ENCODE peak calls at places on chromosomes 2 and 18, in six cellular contexts. J, V, T, A, B and F are unnamed samples.

GRCh38 chr2:11862049-11862448 is 115.6 kb downstream of the LPIN1 start:
- DNase-seq in T (no peak), B (no peak), V (no peak), J (no peak), A (no peak), F (peak)

GRCh38 chr18:59907172-59907571 is 7.4 kb downstream of the PMAIP1 start:
- DNase-seq in T (no peak), J (no peak), V (no peak), B (no peak), A (no peak), F (no peak)

GRCh38 chr2:234044157-234044556 is 6.3 kb upstream of the SPP2 start:
- DNase-seq in A (no peak), J (no peak), T (no peak), B (no peak), V (no peak), F (no peak)

GRCh38 chr18:39198376-39198775 is 1632.8 kb upstream of the CELF4 start:
- DNase-seq in J (no peak), A (no peak), V (no peak), B (no peak), T (no peak), F (no peak)

GRCh38 chr2:36770542-36771287 is 74.2 kb downstream of the VIT start:
- DNase-seq in A (no peak), T (no peak), J (no peak), V (peak), B (peak), F (no peak)

GRCh38 chr2:13056259-13056843 is 339.6 kb downstream of the TRIB2 start:
- DNase-seq in B (peak), A (no peak), J (no peak), V (no peak), T (no peak), F (no peak)

GRCh38 chr2:144217853-144218633 is 301.9 kb downstream of the ZEB2 start:
- DNase-seq in T (no peak), V (no peak), B (no peak), A (no peak), J (no peak), F (no peak)

GRCh38 chr2:54416166-54416798 is 39.8 kb upstream of the SPTBN1 start:
- DNase-seq in V (no peak), J (no peak), T (no peak), A (no peak), B (no peak), F (no peak)

GRCh38 chr2:178377046-178377445 is 73.9 kb downstream of the PRKRA start:
- DNase-seq in V (no peak), B (no peak), A (no peak), T (no peak), J (no peak), F (no peak)

GRCh38 chr2:127197475-127198385 is 22.4 kb downstream of the CYP27C1 start:
- DNase-seq in T (peak), B (peak), J (peak), A (peak), V (peak), F (peak)

GRCh38 chr2:36446258-36446657 is 90.7 kb downstream of the CRIM1 start:
- DNase-seq in A (no peak), V (no peak), J (no peak), B (no peak), T (no peak), F (no peak)

GRCh38 chr2:73004889-73005596 is 66.5 kb downstream of the SFXN5 start:
- DNase-seq in V (no peak), B (no peak), T (no peak), A (no peak), J (no peak), F (no peak)